ENCODE peak calls at places on chromosomes 13 and 19, in six cellular contexts. N is B cell, Y is endothelial cell, Q is mesothelial cell of epicardium, T is thoracic aorta, Z is BJ. X is an unnamed sample.

GRCh38 chr13:67408823-67409222 is 178.7 kb upstream of the PCDH9 start:
- DNase-seq in Q (no peak), Y (no peak), N (no peak), Z (no peak), T (no peak), X (no peak)

GRCh38 chr19:10717356-10718204 is at the start of gene DNM2:
- DNase-seq in T (peak), N (peak), Y (peak), Z (peak), Q (peak), X (peak)

GRCh38 chr19:3690551-3691371 is 9.5 kb downstream of the PIP5K1C start:
- DNase-seq in N (no peak), T (no peak), Q (no peak), Y (no peak), Z (no peak), X (no peak)

GRCh38 chr13:113324336-113324882 is 27.4 kb downstream of the LAMP1 start:
- DNase-seq in T (no peak), Y (no peak), Z (no peak), Q (no peak), N (no peak), X (no peak)

GRCh38 chr13:51717786-51718398 is 86.1 kb downstream of the DHRS12 start:
- DNase-seq in N (no peak), T (no peak), Z (no peak), Y (no peak), Q (no peak), X (no peak)

GRCh38 chr13:39602614-39603366 is at the start of gene LHFPL6:
- DNase-seq in Y (peak), Z (no peak), Q (peak), N (no peak), T (peak), X (peak)

GRCh38 chr13:43240278-43240677 is 216.9 kb downstream of the DNAJC15 start:
- DNase-seq in Z (no peak), N (no peak), Q (no peak), T (no peak), Y (no peak), X (no peak)

GRCh38 chr13:29676941-29677452 is 81.5 kb upstream of the SLC7A1 start:
- DNase-seq in Q (no peak), Y (no peak), Z (peak), N (no peak), T (no peak), X (no peak)

GRCh38 chr13:26133286-26133685 is 81.5 kb upstream of the SHISA2 start:
- DNase-seq in N (no peak), Q (no peak), T (no peak), Z (no peak), Y (no peak), X (no peak)

GRCh38 chr13:28495586-28496564 is 947 bp upstream of the FLT1 start:
- DNase-seq in N (no peak), Q (peak), T (no peak), Z (no peak), Y (no peak), X (no peak)

GRCh38 chr13:25085125-25085742 is 10.7 kb upstream of the PABPC3 start:
- DNase-seq in N (no peak), T (no peak), Y (peak), Z (no peak), Q (no peak), X (no peak)

GRCh38 chr19:28443361-28443760 is 769.6 kb downstream of the UQCRFS1 start:
- DNase-seq in Y (no peak), N (no peak), T (no peak), Z (no peak), Q (no peak), X (no peak)

GRCh38 chr13:110166598-110166997 is 140.4 kb downstream of the COL4A1 start:
- DNase-seq in N (no peak), Z (no peak), Y (no peak), Q (no peak), T (no peak), X (peak)

GRCh38 chr19:45047188-45047797 is 8.4 kb downstream of the CLASRP start:
- DNase-seq in Q (no peak), Z (no peak), N (no peak), T (no peak), Y (no peak), X (no peak)

GRCh38 chr13:114161644-114162532 is 17.2 kb upstream of the CFAP97D2 start:
- DNase-seq in T (no peak), Q (no peak), N (no peak), Y (no peak), Z (no peak), X (no peak)

GRCh38 chr13:27446986-27447583 is 3.3 kb downstream of the MTIF3 start:
- DNase-seq in N (peak), Y (no peak), Z (no peak), T (no peak), Q (no peak), X (no peak)

GRCh38 chr19:35955881-35956634 is 19.9 kb downstream of the LRFN3 start:
- DNase-seq in Q (no peak), N (no peak), Z (no peak), T (no peak), Y (no peak), X (no peak)

GRCh38 chr19:14786421-14786851 is 8.1 kb upstream of the ADGRE2 start:
- DNase-seq in Q (no peak), Z (no peak), Y (peak), T (no peak), N (no peak), X (peak)

GRCh38 chr13:68588623-68589022 is 1358.5 kb upstream of the PCDH9 start:
- DNase-seq in N (peak), Q (no peak), T (no peak), Z (no peak), Y (no peak), X (no peak)

GRCh38 chr13:77876176-77876575 is 42.5 kb downstream of the EDNRB start:
- DNase-seq in Y (no peak), Z (no peak), T (no peak), Q (no peak), N (no peak), X (no peak)

GRCh38 chr19:21569497-21569870 is 64.1 kb downstream of the ZNF429 start:
- DNase-seq in Y (no peak), Q (no peak), Z (no peak), N (peak), T (no peak), X (no peak)

GRCh38 chr13:53010374-53011105 is 18.1 kb upstream of the OLFM4 start:
- DNase-seq in Z (no peak), Q (no peak), N (no peak), T (no peak), Y (no peak), X (no peak)

GRCh38 chr19:31962565-31962996 is 382.8 kb upstream of the ZNF507 start:
- DNase-seq in T (no peak), N (no peak), Z (no peak), Q (peak), Y (no peak), X (no peak)

GRCh38 chr19:29878973-29879654 is 62.9 kb upstream of the URI1 start:
- DNase-seq in Z (peak), T (no peak), Y (no peak), Q (no peak), N (no peak), X (no peak)

GRCh38 chr19:24048261-24048660 is 38.7 kb upstream of the ZNF254 start:
- DNase-seq in Z (no peak), Y (no peak), N (no peak), Q (no peak), T (no peak), X (no peak)

GRCh38 chr13:98534821-98535220 is 42.1 kb downstream of the STK24 start:
- DNase-seq in Z (no peak), N (no peak), Y (no peak), T (no peak), Q (no peak), X (no peak)

GRCh38 chr13:48493076-48493765 is 39.7 kb downstream of the RCBTB2 start:
- DNase-seq in Z (no peak), Q (no peak), N (no peak), T (no peak), Y (no peak), X (no peak)

GRCh38 chr19:13689050-13689449 is 75.3 kb upstream of the MRI1 start:
- DNase-seq in Z (no peak), N (no peak), Y (peak), T (no peak), Q (no peak), X (no peak)

GRCh38 chr19:4541114-4541805 is 1.4 kb upstream of the LRG1 start:
- DNase-seq in Y (no peak), Q (no peak), Z (no peak), T (no peak), N (no peak), X (no peak)

GRCh38 chr13:21546372-21546771 is 57.6 kb downstream of the MICU2 start:
- DNase-seq in T (no peak), N (no peak), Y (no peak), Z (no peak), Q (no peak), X (no peak)

GRCh38 chr13:85314686-85315085 is 484.5 kb downstream of the SLITRK6 start:
- DNase-seq in Q (no peak), Y (no peak), N (no peak), T (no peak), Z (no peak), X (no peak)

GRCh38 chr13:89514534-89515312 is 1832.8 kb upstream of the MIR17HG start:
- DNase-seq in Y (no peak), Q (no peak), Z (no peak), T (no peak), N (no peak), X (no peak)

GRCh38 chr13:60267498-60268202 is 103.9 kb upstream of the DIAPH3 start:
- DNase-seq in T (no peak), Q (peak), N (no peak), Z (no peak), Y (no peak), X (no peak)

GRCh38 chr19:40317338-40317737 is 30.9 kb downstream of the C19orf47 start:
- DNase-seq in Z (no peak), T (no peak), N (no peak), Y (no peak), Q (no peak), X (no peak)

GRCh38 chr13:103716689-103717088 is 650.5 kb upstream of the SLC10A2 start:
- DNase-seq in Y (no peak), N (no peak), Z (no peak), T (no peak), Q (no peak), X (no peak)
- TF ChIP-seq CTCF in Y (no peak), N (no peak), Z (no peak), T (no peak), Q (no peak), X (no peak)

GRCh38 chr13:94617389-94618000 is 15.8 kb downstream of the GPR180 start:
- DNase-seq in Y (peak), N (no peak), T (no peak), Z (no peak), Q (no peak), X (no peak)

DNA sequence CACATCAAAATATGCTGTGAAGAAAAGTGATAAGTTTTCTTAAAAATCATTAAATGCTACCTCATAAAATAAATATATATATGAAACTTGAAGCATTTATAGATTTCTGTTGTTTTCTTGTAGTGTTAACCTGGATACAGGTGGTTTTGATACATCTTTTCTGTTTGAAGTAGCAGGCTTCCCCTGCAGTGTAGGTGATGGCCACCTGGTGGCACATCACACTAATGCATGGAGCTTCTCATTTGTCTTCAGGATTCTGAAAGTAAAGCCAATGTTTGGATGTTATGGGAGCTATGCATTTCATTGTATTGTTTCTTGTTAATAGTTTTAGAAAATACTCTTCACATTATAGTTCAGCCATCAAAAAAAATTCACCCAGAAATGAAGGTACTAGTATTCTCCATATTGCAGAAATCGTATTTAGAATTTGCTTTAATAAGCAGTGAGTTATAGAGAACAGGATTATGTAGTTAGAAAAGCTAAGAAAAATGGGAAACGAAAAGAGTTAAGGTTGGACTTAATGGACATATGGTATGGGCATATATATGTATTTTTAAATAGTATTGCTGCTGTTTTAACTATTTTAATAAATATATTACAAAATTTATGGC is 18.7 kb downstream of the GPR180 start:
- DNase-seq in T (no peak), Q (no peak), Y (peak), Z (no peak), N (no peak), X (no peak)
- TF ChIP-seq CTCF in T (no peak), Q (peak), Y (peak), Z (peak), N (peak), X (peak)

DNA sequence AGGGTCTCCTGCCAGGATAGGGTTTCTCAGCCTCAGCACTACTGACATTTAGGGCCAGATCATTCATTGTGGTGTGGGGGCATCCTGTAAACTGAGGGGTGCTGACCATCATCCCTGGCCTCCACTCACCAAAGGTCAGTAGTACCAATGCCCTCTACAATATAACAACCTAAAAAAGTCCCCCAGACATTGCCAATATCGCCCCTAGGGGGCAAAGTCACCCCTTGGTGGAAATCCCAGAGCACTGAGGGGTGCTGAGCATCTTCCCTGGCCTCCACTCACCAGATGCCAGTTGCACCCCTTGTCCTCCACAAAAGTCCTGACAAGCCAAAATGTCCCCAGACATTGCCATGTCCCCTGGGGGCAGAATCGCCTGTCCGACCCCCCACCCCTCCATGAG is 21.6 kb downstream of the CPAMD8 start:
- DNase-seq in T (no peak), Z (no peak), Y (no peak), Q (no peak), N (no peak), X (no peak)
- TF ChIP-seq CTCF in T (no peak), Z (no peak), Y (peak), Q (no peak), N (no peak), X (no peak)

GRCh38 chr19:49451430-49452181 is at the start of gene PIH1D1:
- DNase-seq in Q (peak), T (peak), Y (peak), N (peak), Z (peak), X (peak)
- TF ChIP-seq CTCF in Q (no peak), T (no peak), Y (no peak), N (no peak), Z (peak), X (no peak)

GRCh38 chr13:32887617-32888016 is 128.6 kb upstream of the KL start:
- DNase-seq in N (no peak), T (no peak), Z (no peak), Q (no peak), Y (no peak), X (no peak)
- TF ChIP-seq CTCF in N (no peak), T (no peak), Z (no peak), Q (no peak), Y (no peak), X (no peak)

GRCh38 chr19:8004723-8005513 is 523 bp downstream of the ELAVL1 start:
- DNase-seq in T (no peak), Z (no peak), Q (peak), N (peak), Y (peak), X (no peak)

GRCh38 chr19:8004001-8004400 is 1.4 kb downstream of the ELAVL1 start:
- DNase-seq in T (no peak), N (no peak), Q (no peak), Z (no peak), Y (no peak), X (no peak)

GRCh38 chr19:8000298-8001038 is 5.0 kb downstream of the ELAVL1 start:
- DNase-seq in Z (no peak), N (no peak), T (no peak), Q (no peak), Y (no peak), X (no peak)

GRCh38 chr19:8001651-8001994 is 3.8 kb downstream of the ELAVL1 start:
- DNase-seq in T (no peak), Y (no peak), Z (no peak), N (no peak), Q (no peak), X (no peak)

GRCh38 chr19:8001995-8002849 is 3.2 kb downstream of the ELAVL1 start:
- DNase-seq in Z (no peak), T (peak), Y (peak), Q (peak), N (peak), X (peak)
- TF ChIP-seq CTCF in Z (peak), T (peak), Y (peak), Q (peak), N (peak), X (peak)

GRCh38 chr13:18236528-18236815 is 945.2 kb downstream of the TUBA3C start:
- DNase-seq in T (no peak), Y (no peak), N (no peak), Q (no peak), Z (no peak), X (no peak)
- TF ChIP-seq CTCF in T (no peak), Y (no peak), N (no peak), Q (no peak), Z (no peak), X (no peak)

X was measured in osteocyte.